ENCODE peak calls at places on chromosome 16, in six cellular contexts. W is heart left ventricle, F is spleen, U is A549, Y is stomach, H is HepG2. E is an unnamed sample.

GRCh38 chr16:48916566-48916965 is 306.6 kb upstream of the N4BP1 start:
- DNase-seq in H (no peak), Y (no peak), U (no peak), F (no peak), W (no peak), E (no peak)

GRCh38 chr16:24499193-24499814 is 40.1 kb upstream of the RBBP6 start:
- DNase-seq in Y (no peak), F (no peak), W (no peak), U (peak; percentile 57), H (peak; percentile 21), E (no peak)

GRCh38 chr16:15484662-15485061 is 50.3 kb downstream of the BMERB1 start:
- DNase-seq in W (no peak), Y (no peak), U (no peak), F (no peak), H (peak; percentile 70), E (no peak)

GRCh38 chr16:87464691-87465300 is 28.0 kb downstream of the ZCCHC14 start:
- DNase-seq in W (peak; percentile 68), H (no peak), Y (peak; percentile 67), F (no peak), U (no peak), E (peak; percentile 84)

GRCh38 chr16:28513484-28514181 is 7.0 kb upstream of the IL27 start:
- DNase-seq in U (no peak), H (peak; percentile 61), W (no peak), F (no peak), Y (no peak), E (no peak)

GRCh38 chr16:67456383-67457140 is 24.4 kb downstream of the ATP6V0D1 start:
- DNase-seq in F (no peak), H (no peak), U (peak; percentile 34), Y (peak; percentile 76), W (peak; percentile 56), E (peak; percentile 79)

GRCh38 chr16:29674188-29674587 is 4.8 kb upstream of the QPRT start:
- DNase-seq in Y (no peak), H (no peak), F (no peak), W (no peak), U (no peak), E (peak; percentile 57)

GRCh38 chr16:28982949-28983348 is 1.9 kb upstream of the LAT start:
- DNase-seq in F (no peak), Y (no peak), H (no peak), U (no peak), W (no peak), E (no peak)

GRCh38 chr16:74455619-74456289 is 34.5 kb upstream of the CLEC18B start:
- DNase-seq in H (peak; percentile 90), U (no peak), W (no peak), F (no peak), Y (no peak), E (no peak)

GRCh38 chr16:19410435-19411153 is 7.1 kb upstream of the TMC5 start:
- DNase-seq in Y (peak; percentile 75), F (peak; percentile 73), U (peak; percentile 70), W (no peak), H (no peak), E (peak; percentile 65)

GRCh38 chr16:87845213-87845612 is 24.1 kb downstream of the SLC7A5 start:
- DNase-seq in H (no peak), W (no peak), U (peak; percentile 73), Y (no peak), F (no peak), E (no peak)

GRCh38 chr16:22092143-22092933 is at the start of gene VWA3A:
- DNase-seq in F (no peak), H (no peak), U (no peak), W (no peak), Y (no peak), E (peak; percentile 46)

GRCh38 chr16:3807425-3808123 is 72.9 kb downstream of the CREBBP start:
- DNase-seq in F (no peak), U (no peak), Y (no peak), H (no peak), W (no peak), E (no peak)

GRCh38 chr16:22973451-22973991 is 159.6 kb downstream of the HS3ST2 start:
- DNase-seq in U (no peak), F (no peak), W (no peak), H (no peak), Y (no peak), E (no peak)

GRCh38 chr16:54285414-54286066 is 1.0 kb downstream of the IRX3 start:
- DNase-seq in Y (peak; percentile 56), W (peak; percentile 37), F (no peak), H (peak; percentile 38), U (peak; percentile 52), E (no peak)

GRCh38 chr16:19753815-19754643 is 36.0 kb downstream of the IQCK start:
- DNase-seq in H (peak; percentile 39), F (no peak), W (no peak), Y (peak; percentile 50), U (peak; percentile 45), E (no peak)

GRCh38 chr16:86481607-86482006 is 28.7 kb upstream of the FOXF1 start:
- DNase-seq in U (no peak), H (no peak), Y (no peak), F (no peak), W (no peak), E (no peak)

GRCh38 chr16:28292731-28293588 is 635 bp downstream of the SBK1 start:
- DNase-seq in F (peak; percentile 88), W (no peak), U (no peak), Y (no peak), H (no peak), E (peak; percentile 76)

GRCh38 chr16:86398622-86399021 is 111.7 kb upstream of the FOXF1 start:
- DNase-seq in U (no peak), W (no peak), F (no peak), Y (no peak), H (no peak), E (no peak)

GRCh38 chr16:65617421-65617820 is 495.6 kb upstream of the CDH11 start:
- DNase-seq in U (no peak), W (no peak), H (no peak), Y (no peak), F (no peak), E (no peak)

GRCh38 chr16:3726021-3726687 is 8.8 kb upstream of the TRAP1 start:
- DNase-seq in Y (no peak), F (peak; percentile 47), H (no peak), W (no peak), U (no peak), E (no peak)

GRCh38 chr16:47016700-47017133 is 43.2 kb upstream of the DNAJA2 start:
- DNase-seq in F (no peak), W (no peak), Y (no peak), H (no peak), U (no peak), E (no peak)

GRCh38 chr16:400061-400540 is 1.6 kb upstream of the DECR2 start:
- DNase-seq in F (peak; percentile 82), W (no peak), H (no peak), Y (no peak), U (peak; percentile 28), E (no peak)

GRCh38 chr16:404971-405486 is 3.3 kb downstream of the DECR2 start:
- DNase-seq in H (no peak), W (no peak), F (no peak), Y (no peak), U (no peak), E (no peak)

GRCh38 chr16:399278-400019 is 2.2 kb upstream of the DECR2 start:
- DNase-seq in Y (no peak), H (no peak), F (no peak), W (no peak), U (peak; percentile 19), E (no peak)

GRCh38 chr16:398551-399277 is 1.7 kb downstream of the NME4 start:
- DNase-seq in Y (no peak), W (no peak), U (no peak), F (no peak), H (no peak), E (no peak)

DNA sequence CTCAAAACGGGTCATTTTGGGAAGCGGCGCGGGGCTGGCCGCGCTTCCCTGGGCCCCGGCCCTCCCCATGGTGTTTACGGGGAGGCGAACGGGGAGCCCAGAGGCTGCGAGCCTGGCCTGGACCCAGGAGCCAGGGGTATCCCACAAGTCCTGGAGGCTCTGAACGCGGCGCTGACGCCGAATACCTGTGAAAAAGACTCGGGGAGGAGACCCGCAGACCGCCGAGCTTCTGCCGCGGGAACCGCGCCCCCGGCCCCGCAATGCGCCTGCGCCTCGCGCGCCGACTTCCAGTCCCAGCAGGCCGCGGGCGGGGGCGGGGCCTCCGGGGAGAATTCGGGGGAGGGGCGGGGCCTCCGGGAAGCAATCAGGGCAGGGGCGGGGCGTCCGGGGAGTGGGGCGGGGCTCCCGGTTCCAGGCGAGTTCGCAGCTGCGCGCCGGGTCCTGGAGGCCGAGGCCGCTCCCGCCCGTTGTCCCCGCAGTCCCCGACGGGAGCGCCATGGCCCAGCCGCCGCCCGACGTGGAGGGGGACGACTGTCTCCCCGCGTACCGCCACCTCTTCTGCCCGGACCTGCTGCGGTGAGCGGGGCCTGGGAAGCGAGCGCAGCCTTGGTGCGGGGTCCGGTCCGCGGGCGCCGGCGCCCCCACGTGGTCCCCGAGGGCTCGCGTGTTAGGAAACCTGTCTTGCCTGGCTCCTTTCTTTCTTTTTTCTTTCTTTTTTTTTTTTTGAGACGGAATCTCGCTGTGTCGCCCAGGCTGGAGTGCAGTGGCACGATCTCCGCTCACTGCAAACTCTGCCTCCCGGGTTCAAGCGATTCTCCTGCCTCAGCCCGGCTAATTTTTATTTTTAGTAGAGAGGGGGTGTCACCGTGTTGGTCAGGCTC is at the start of gene DECR2:
- DNase-seq in U (peak; percentile 93), F (peak; percentile 99), H (peak; percentile 76), W (peak; percentile 97), Y (peak; percentile 99), E (peak; percentile 96)
- TF ChIP-seq POLR2A in U (peak; percentile 86), F (no peak), H (peak; percentile 95), W (no peak), Y (no peak), E (peak; percentile 85)

DNA sequence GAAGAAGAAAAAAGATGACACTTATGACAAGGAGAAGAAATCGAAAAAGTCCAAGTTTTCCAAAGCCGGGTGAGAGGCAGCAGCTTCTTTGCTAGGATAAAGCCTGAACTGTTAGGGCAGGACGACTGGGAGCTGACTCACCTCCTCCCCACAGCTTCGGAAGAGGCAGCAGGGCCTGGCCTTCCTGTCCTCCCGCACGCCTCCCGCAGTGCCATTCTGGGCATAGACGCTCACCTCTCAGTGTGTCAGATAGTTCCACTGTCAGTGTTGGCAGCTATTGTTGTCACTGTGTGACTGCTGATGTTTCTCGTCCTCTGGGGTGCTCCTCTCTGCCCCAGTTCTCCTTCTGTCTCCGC is 12.6 kb downstream of the UBN1 start:
- DNase-seq in H (no peak), F (no peak), U (no peak), Y (no peak), W (no peak), E (no peak)
- TF ChIP-seq POLR2A in H (no peak), F (no peak), U (no peak), Y (no peak), W (no peak), E (no peak)

DNA sequence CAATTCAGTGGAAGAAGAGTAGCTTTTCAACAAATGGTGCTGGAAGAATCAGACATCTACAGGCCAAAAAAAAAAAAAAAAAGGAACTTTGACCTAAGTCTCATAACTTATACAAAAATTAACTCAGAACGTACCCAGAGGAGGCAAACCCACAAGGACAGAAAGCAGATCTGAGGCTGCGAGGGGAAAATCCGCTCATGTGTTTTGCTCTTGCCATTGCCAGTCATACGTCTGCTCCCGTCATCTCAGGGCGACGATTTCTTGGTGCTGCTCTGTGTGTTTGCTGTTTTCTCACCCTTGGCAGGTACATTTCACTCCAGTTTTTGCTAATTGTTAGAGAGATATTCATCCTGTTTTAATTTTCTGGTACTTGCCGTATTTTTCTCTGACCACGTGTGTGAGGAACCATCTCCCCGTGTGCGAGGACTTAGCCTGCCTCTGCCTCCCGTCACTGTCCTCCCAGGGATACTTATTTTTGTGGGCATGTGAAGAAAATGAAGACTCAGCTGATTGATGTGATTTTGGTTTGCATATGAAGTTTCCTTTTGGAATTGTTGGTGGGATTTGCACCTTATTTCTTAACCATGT is 33.4 kb upstream of the ACSF3 start:
- DNase-seq in W (no peak), F (no peak), Y (no peak), U (no peak), H (no peak), E (no peak)
- TF ChIP-seq POLR2A in W (no peak), F (no peak), Y (no peak), U (no peak), H (no peak), E (no peak)

GRCh38 chr16:83542491-83542890 is 265.3 kb upstream of the HSBP1 start:
- DNase-seq in Y (no peak), U (no peak), W (no peak), H (no peak), F (no peak), E (no peak)
- TF ChIP-seq POLR2A in Y (no peak), U (no peak), W (no peak), H (no peak), F (no peak), E (no peak)

E was measured in thyroid gland.